ENCODE peak calls at places on chromosomes 3 and 15, in five cellular contexts. Z is activated CD4-positive, alpha-beta T cell treated with anti-CD3 and anti-CD28 coated beads, Interleukin-2, amount 50 U/mL, for 48 hours; S is stimulated activated CD8-positive, alpha-beta memory T cell treated with anti-CD3 and anti-CD28 coated beads, Interleukin-15, amount 100 ng/mL, for 24 hours; C is activated T-cell treated with anti-CD3 and anti-CD28 coated beads for 48 hours; D is mesenteric fat pad. F is an unnamed sample.

GRCh38 chr15:71669688-71670087 is 140.7 kb upstream of the NR2E3 start:
- DNase-seq in D (no peak), C (no peak), Z (no peak), S (no peak), F (no peak)

GRCh38 chr3:158458464-158458863 is 112.5 kb upstream of the MLF1 start:
- DNase-seq in S (no peak), Z (no peak), D (no peak), C (no peak), F (no peak)

GRCh38 chr3:177320765-177321247 is 123.5 kb upstream of the TBL1XR1 start:
- DNase-seq in C (no peak), D (no peak), S (no peak), Z (no peak), F (no peak)

GRCh38 chr15:60814855-60815254 is 335.9 kb upstream of the ICE2 start:
- DNase-seq in D (no peak), C (no peak), S (no peak), Z (no peak), F (no peak)

GRCh38 chr3:125395091-125395490 is 20.0 kb upstream of the ZNF148 start:
- DNase-seq in C (no peak), Z (no peak), D (no peak), S (no peak), F (no peak)

GRCh38 chr3:139317215-139317614 is 26.6 kb upstream of the MRPS22 start:
- DNase-seq in C (no peak), S (no peak), Z (no peak), D (peak), F (no peak)

GRCh38 chr3:70546679-70547078 is 234.2 kb upstream of the MDFIC2 start:
- DNase-seq in S (no peak), C (no peak), Z (no peak), D (no peak), F (no peak)

GRCh38 chr15:45871121-45871855 is 236.5 kb downstream of the SQOR start:
- DNase-seq in D (no peak), Z (no peak), S (no peak), C (no peak), F (no peak)

GRCh38 chr3:13300546-13301294 is 119.4 kb downstream of the NUP210 start:
- DNase-seq in D (no peak), S (no peak), C (no peak), Z (no peak), F (no peak)

GRCh38 chr15:66825139-66825538 is 123.1 kb downstream of the SMAD6 start:
- DNase-seq in D (peak), S (no peak), Z (no peak), C (no peak), F (no peak)

GRCh38 chr3:126340081-126340511 is 17.1 kb downstream of the KLF15 start:
- DNase-seq in C (no peak), D (peak), Z (no peak), S (no peak), F (no peak)

GRCh38 chr3:189953551-189953950 is 167.1 kb downstream of the P3H2 start:
- DNase-seq in Z (no peak), D (no peak), S (no peak), C (no peak), F (no peak)

GRCh38 chr3:136838641-136839555 is 20.0 kb downstream of the SLC35G2 start:
- DNase-seq in C (no peak), Z (no peak), S (no peak), D (no peak), F (no peak)

GRCh38 chr3:95797081-95797480 is 1017.3 kb upstream of the EPHA6 start:
- DNase-seq in Z (no peak), D (no peak), C (no peak), S (no peak), F (no peak)

GRCh38 chr15:74917676-74918075 is 11.0 kb upstream of the FAM219B start:
- DNase-seq in C (no peak), Z (no peak), S (no peak), D (no peak), F (no peak)

GRCh38 chr3:37814547-37814946 is 47.1 kb upstream of the CTDSPL start:
- DNase-seq in D (no peak), S (no peak), Z (no peak), C (no peak), F (no peak)

GRCh38 chr15:89860446-89860845 is 33.3 kb downstream of the AP3S2 start:
- DNase-seq in D (no peak), S (no peak), Z (no peak), C (no peak), F (no peak)

GRCh38 chr15:57205999-57206398 is 170.3 kb upstream of the CGNL1 start:
- DNase-seq in Z (no peak), C (no peak), S (no peak), D (no peak), F (no peak)

GRCh38 chr15:82680200-82681102 is 29.2 kb downstream of the AP3B2 start:
- DNase-seq in C (peak), Z (peak), D (peak), S (peak), F (no peak)

F was measured in skeletal muscle cell.